ENCODE peak calls at places on chromosome 17, in four cellular contexts. E, O, L and X are unnamed samples.

GRCh38 chr17:65204001-65204400 is 66.8 kb downstream of the RGS9 start:
- DNase-seq in O (no peak), L (no peak), E (no peak), X (no peak)

GRCh38 chr17:4199818-4200402 is 56.9 kb downstream of the CYB5D2 start:
- DNase-seq in E (peak; percentile 58), L (peak; percentile 67), O (peak; percentile 39), X (no peak)

GRCh38 chr17:77375917-77376651 is 235.3 kb downstream of the SEC14L1 start:
- DNase-seq in O (no peak), E (peak; percentile 67), L (peak; percentile 57), X (no peak)

GRCh38 chr17:49861150-49861884 is 13.4 kb upstream of the TAC4 start:
- DNase-seq in L (peak; percentile 72), E (peak; percentile 68), O (peak; percentile 64), X (peak; percentile 77)

GRCh38 chr17:30958187-30958586 is 12.7 kb upstream of the RNF135 start:
- DNase-seq in E (no peak), L (no peak), O (no peak), X (no peak)

GRCh38 chr17:66348605-66349165 is 46.3 kb downstream of the PRKCA start:
- DNase-seq in E (no peak), O (no peak), L (no peak), X (no peak)

GRCh38 chr17:14306602-14307001 is 5.7 kb downstream of the HS3ST3B1 start:
- DNase-seq in L (no peak), O (no peak), E (no peak), X (no peak)

GRCh38 chr17:76697702-76698465 is 12.9 kb downstream of the MXRA7 start:
- DNase-seq in E (no peak), L (peak; percentile 79), O (peak; percentile 70), X (no peak)

GRCh38 chr17:19911033-19911432 is 43.3 kb upstream of the ULK2 start:
- DNase-seq in E (no peak), L (peak; percentile 22), O (no peak), X (no peak)

GRCh38 chr17:1484586-1485310 is 7.7 kb downstream of the MYO1C start:
- DNase-seq in O (peak; percentile 52), L (peak; percentile 91), E (peak; percentile 88), X (peak; percentile 85)

GRCh38 chr17:78023042-78023441 is 64.5 kb downstream of the TNRC6C start:
- DNase-seq in E (no peak), O (no peak), L (no peak), X (no peak)

GRCh38 chr17:71441098-71441497 is 679.7 kb upstream of the SOX9 start:
- DNase-seq in E (no peak), O (no peak), L (peak; percentile 9), X (no peak)

GRCh38 chr17:50201226-50201854 is at the start of gene COL1A1:
- DNase-seq in L (peak; percentile 21), E (peak; percentile 74), O (no peak), X (peak; percentile 76)

GRCh38 chr17:29190039-29190438 is 9.8 kb upstream of the MYO18A start:
- DNase-seq in E (no peak), L (no peak), O (no peak), X (no peak)

GRCh38 chr17:76278952-76279741 is 14.0 kb downstream of the UBALD2 start:
- DNase-seq in L (peak; percentile 83), O (peak; percentile 83), E (peak; percentile 93), X (peak; percentile 73)

GRCh38 chr17:7838291-7839075 is 4.5 kb downstream of the KDM6B start:
- DNase-seq in O (peak; percentile 81), E (peak; percentile 78), L (peak; percentile 85), X (no peak)

GRCh38 chr17:83193336-83194188 is 114.2 kb downstream of the METRNL start:
- DNase-seq in O (no peak), E (no peak), L (no peak), X (no peak)

GRCh38 chr17:43779145-43780125 is 658 bp upstream of the DUSP3 start:
- DNase-seq in E (peak; percentile 66), L (peak; percentile 69), O (peak; percentile 48), X (no peak)

DNA sequence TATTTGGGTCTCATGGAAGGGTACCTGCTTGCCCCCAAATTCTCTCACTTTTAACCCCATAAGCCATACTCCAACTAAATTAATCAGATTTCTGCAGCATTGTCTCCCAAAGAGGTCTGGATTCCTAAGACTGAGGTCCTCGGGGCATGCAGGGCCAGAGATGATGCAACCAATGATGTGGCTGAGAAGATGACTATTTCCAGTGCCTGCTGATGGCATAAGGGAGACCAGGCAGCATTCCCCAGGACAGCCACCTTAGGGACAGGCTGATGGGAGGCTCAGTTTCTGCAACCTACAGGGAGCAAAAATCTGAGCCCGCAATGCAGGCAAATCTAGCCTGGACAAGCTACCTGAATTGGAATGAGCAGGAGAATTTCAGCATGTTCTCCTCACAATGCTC is 76.8 kb upstream of the ASIC2 start:
- DNase-seq in O (no peak), E (no peak), L (peak; percentile 83), X (no peak)
- H3K4ac ChIP-seq in O (no peak overlapping the region), E (no peak overlapping the region), L (peak overlapping the region; percentile 76), X (no peak overlapping the region)

DNA sequence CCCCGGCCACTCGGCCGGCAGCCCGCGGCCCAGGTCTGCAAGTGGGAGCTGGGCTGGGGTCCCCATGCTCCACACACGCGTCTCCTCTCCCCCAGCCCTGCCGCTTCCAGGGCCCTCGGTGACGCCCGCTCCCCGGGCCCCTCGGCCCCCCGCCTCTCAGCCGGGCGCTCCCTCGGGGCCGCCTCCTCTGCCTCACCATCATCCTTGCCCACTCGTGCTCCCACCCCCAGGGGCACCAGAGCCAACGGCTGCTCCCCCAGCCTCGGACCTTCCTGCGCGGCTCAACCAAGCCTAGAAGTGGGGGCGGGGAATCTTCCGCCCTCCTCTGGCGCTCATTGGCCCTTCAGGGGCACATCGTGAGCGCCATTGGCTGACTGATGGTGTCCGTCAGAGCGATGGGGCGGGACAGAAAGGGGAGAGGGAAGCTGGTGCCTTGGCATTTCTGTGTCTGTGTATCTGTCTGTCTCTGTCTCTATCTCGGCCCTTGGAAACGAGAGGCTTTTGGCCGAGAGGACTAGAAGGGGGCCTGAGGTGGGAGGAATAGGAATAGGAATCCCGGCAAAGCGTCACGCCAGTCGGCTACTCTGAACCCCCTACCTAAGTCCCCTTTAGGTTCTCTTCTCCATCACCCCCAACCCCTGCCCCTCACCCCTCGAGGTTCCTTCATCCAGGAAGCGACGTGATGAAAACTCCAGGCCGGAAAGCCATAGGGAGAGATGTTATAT is 88.9 kb downstream of the CDC27 start:
- DNase-seq in O (peak; percentile 84), L (peak; percentile 90), E (peak; percentile 92), X (peak; percentile 44)
- H3K4ac ChIP-seq in O (peak overlapping the region; percentile 84), L (no peak overlapping the region), E (no peak overlapping the region), X (no peak overlapping the region)

GRCh38 chr17:34999456-34999855 is 19.1 kb downstream of the LIG3 start:
- DNase-seq in L (no peak), O (no peak), E (no peak), X (no peak)

GRCh38 chr17:35001549-35001948 is 21.2 kb downstream of the LIG3 start:
- DNase-seq in O (no peak), E (no peak), L (no peak), X (no peak)

GRCh38 chr17:34997355-34997862 is 17.1 kb downstream of the LIG3 start:
- DNase-seq in E (no peak), L (no peak), O (no peak), X (no peak)

GRCh38 chr17:34996422-34997029 is 16.2 kb downstream of the LIG3 start:
- DNase-seq in O (no peak), E (no peak), L (no peak), X (no peak)

GRCh38 chr17:34998205-34998604 is 17.9 kb downstream of the LIG3 start:
- DNase-seq in L (peak; percentile 83), O (peak; percentile 26), E (peak; percentile 85), X (peak; percentile 83)
- H3K4ac ChIP-seq in L (no peak overlapping the region), O (no peak overlapping the region), E (no peak overlapping the region), X (no peak overlapping the region)

GRCh38 chr17:41919840-41920579 is 1.3 kb upstream of the ACLY start:
- DNase-seq in E (peak; percentile 62), L (peak; percentile 86), O (no peak), X (peak; percentile 59)
- H3K4ac ChIP-seq in E (no peak overlapping the region), L (peak overlapping the region; percentile 58), O (no peak overlapping the region), X (peak overlapping the region; percentile 69)

DNA sequence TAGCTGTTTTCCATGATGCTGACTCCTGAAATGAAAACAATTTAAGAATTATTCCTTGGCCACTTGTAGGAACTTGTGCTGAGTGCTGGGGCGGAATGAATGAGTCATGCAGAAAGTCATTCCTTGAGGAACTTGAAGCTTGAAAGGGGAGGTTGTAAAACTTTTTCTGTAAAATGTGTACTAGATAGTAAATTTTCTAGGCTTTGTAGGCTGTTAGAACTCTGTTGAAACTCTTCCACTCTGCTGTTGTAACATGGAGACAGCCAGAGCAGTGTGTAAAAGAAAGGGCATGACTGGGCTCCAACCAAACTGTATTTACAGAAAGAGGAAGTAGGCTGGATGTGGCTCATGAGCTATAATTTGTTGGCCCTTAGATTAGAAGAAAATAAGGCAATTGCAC is 46.1 kb downstream of the ABCA8 start:
- DNase-seq in E (no peak), O (no peak), L (peak; percentile 69), X (no peak)
- H3K4ac ChIP-seq in E (no peak overlapping the region), O (no peak overlapping the region), L (no peak overlapping the region), X (no peak overlapping the region)

GRCh38 chr17:27547301-27547683 is 83.7 kb upstream of the LGALS9 start:
- DNase-seq in O (no peak), E (no peak), L (no peak), X (no peak)
- H3K4ac ChIP-seq in O (no peak overlapping the region), E (no peak overlapping the region), L (no peak overlapping the region), X (no peak overlapping the region)

GRCh38 chr17:18225562-18226283 is at the start of gene LLGL1:
- DNase-seq in L (no peak), O (no peak), E (no peak), X (no peak)

GRCh38 chr17:18225121-18225561 is 294 bp upstream of the LLGL1 start:
- DNase-seq in E (peak; percentile 98), O (peak; percentile 97), L (peak; percentile 98), X (peak; percentile 96)

GRCh38 chr17:18224428-18225120 is 861 bp upstream of the LLGL1 start:
- DNase-seq in O (peak; percentile 95), E (peak; percentile 98), L (peak; percentile 98), X (peak; percentile 85)

GRCh38 chr17:18226284-18226945 is 980 bp downstream of the LLGL1 start:
- DNase-seq in O (no peak), E (no peak), L (no peak), X (no peak)

GRCh38 chr17:18224053-18224427 is 1.4 kb upstream of the LLGL1 start:
- DNase-seq in E (peak; percentile 75), L (no peak), O (no peak), X (no peak)
- H3K4ac ChIP-seq in E (no peak overlapping the region), L (peak overlapping the region; percentile 49), O (no peak overlapping the region), X (peak overlapping the region; percentile 39)

GRCh38 chr17:73969956-73970355 is 233.5 kb upstream of the RPL38 start:
- DNase-seq in E (no peak), L (no peak), O (no peak), X (no peak)
- H3K4ac ChIP-seq in E (no peak overlapping the region), L (no peak overlapping the region), O (no peak overlapping the region), X (no peak overlapping the region)